ENCODE peak calls at places on chromosomes 1 and 21, in five cellular contexts. One of them, this sample, is unnamed.

GRCh38 chr21:46157987-46158451 is 2.6 kb upstream of the FTCD start:
- DNase-seq in left ventricle myocardium inferior: no peak
- DNase-seq in astrocyte of the spinal cord: no peak
- DNase-seq in fibroblast of lung: no peak
- DNase-seq in OCI-LY7: no peak
- DNase-seq in this sample: no peak

GRCh38 chr1:73674945-73675561 is 522.9 kb downstream of the LRRIQ3 start:
- DNase-seq in astrocyte of the spinal cord: peak; percentile 19
- DNase-seq in OCI-LY7: peak; percentile 7
- DNase-seq in fibroblast of lung: peak; percentile 8
- DNase-seq in left ventricle myocardium inferior: no peak
- DNase-seq in this sample: peak; percentile 4

GRCh38 chr1:248183996-248184395 is 9.4 kb downstream of the OR2M2 start:
- DNase-seq in fibroblast of lung: no peak
- DNase-seq in OCI-LY7: no peak
- DNase-seq in astrocyte of the spinal cord: no peak
- DNase-seq in left ventricle myocardium inferior: no peak
- DNase-seq in this sample: no peak

GRCh38 chr1:227897704-227898438 is 49.9 kb downstream of the WNT9A start:
- DNase-seq in OCI-LY7: no peak
- DNase-seq in astrocyte of the spinal cord: no peak
- DNase-seq in fibroblast of lung: no peak
- DNase-seq in left ventricle myocardium inferior: no peak
- DNase-seq in this sample: no peak

GRCh38 chr1:119808491-119808890 is 2.8 kb downstream of the REG4 start:
- DNase-seq in OCI-LY7: no peak
- DNase-seq in left ventricle myocardium inferior: no peak
- DNase-seq in fibroblast of lung: peak; percentile 36
- DNase-seq in astrocyte of the spinal cord: peak; percentile 14
- DNase-seq in this sample: no peak

GRCh38 chr1:47687618-47687940 is 249.7 kb downstream of the FOXD2 start:
- DNase-seq in astrocyte of the spinal cord: no peak
- DNase-seq in fibroblast of lung: no peak
- DNase-seq in left ventricle myocardium inferior: no peak
- DNase-seq in OCI-LY7: no peak
- DNase-seq in this sample: no peak

GRCh38 chr1:156725683-156726280 is 2.5 kb upstream of the METTL25B start:
- DNase-seq in left ventricle myocardium inferior: peak; percentile 88
- DNase-seq in OCI-LY7: peak; percentile 89
- DNase-seq in astrocyte of the spinal cord: peak; percentile 87
- DNase-seq in fibroblast of lung: peak; percentile 76
- DNase-seq in this sample: peak; percentile 94

GRCh38 chr1:235628316-235629006 is 21.1 kb downstream of the GNG4 start:
- DNase-seq in OCI-LY7: no peak
- DNase-seq in astrocyte of the spinal cord: no peak
- DNase-seq in fibroblast of lung: no peak
- DNase-seq in left ventricle myocardium inferior: no peak
- DNase-seq in this sample: no peak

GRCh38 chr1:44970317-44970716 is 16.1 kb downstream of the EIF2B3 start:
- DNase-seq in OCI-LY7: no peak
- DNase-seq in astrocyte of the spinal cord: peak; percentile 71
- DNase-seq in fibroblast of lung: peak; percentile 85
- DNase-seq in left ventricle myocardium inferior: no peak
- DNase-seq in this sample: peak; percentile 21

GRCh38 chr1:177948336-177948972 is 21.4 kb downstream of the SEC16B start:
- DNase-seq in astrocyte of the spinal cord: peak; percentile 76
- DNase-seq in OCI-LY7: peak; percentile 52
- DNase-seq in fibroblast of lung: peak; percentile 44
- DNase-seq in left ventricle myocardium inferior: peak; percentile 31
- DNase-seq in this sample: peak; percentile 83

GRCh38 chr21:39781331-39781730 is 36.3 kb downstream of the IGSF5 start:
- DNase-seq in left ventricle myocardium inferior: no peak
- DNase-seq in fibroblast of lung: no peak
- DNase-seq in astrocyte of the spinal cord: no peak
- DNase-seq in OCI-LY7: no peak
- DNase-seq in this sample: no peak

GRCh38 chr1:201053155-201053860 is 29.8 kb upstream of the KIF21B start:
- DNase-seq in fibroblast of lung: no peak
- DNase-seq in OCI-LY7: peak; percentile 16
- DNase-seq in left ventricle myocardium inferior: no peak
- DNase-seq in astrocyte of the spinal cord: no peak
- DNase-seq in this sample: no peak

GRCh38 chr1:163794551-163794950 is 472.8 kb downstream of the NUF2 start:
- DNase-seq in astrocyte of the spinal cord: no peak
- DNase-seq in left ventricle myocardium inferior: no peak
- DNase-seq in OCI-LY7: no peak
- DNase-seq in fibroblast of lung: no peak
- DNase-seq in this sample: no peak

GRCh38 chr1:35717911-35718476 is 690 bp downstream of the C1orf216 start:
- DNase-seq in fibroblast of lung: peak; percentile 77
- DNase-seq in left ventricle myocardium inferior: peak; percentile 61
- DNase-seq in astrocyte of the spinal cord: peak; percentile 72
- DNase-seq in OCI-LY7: no peak
- DNase-seq in this sample: peak; percentile 77

GRCh38 chr1:58773406-58773840 is 10.4 kb downstream of the JUN start:
- DNase-seq in OCI-LY7: peak; percentile 65
- DNase-seq in fibroblast of lung: peak; percentile 86
- DNase-seq in astrocyte of the spinal cord: peak; percentile 92
- DNase-seq in left ventricle myocardium inferior: peak; percentile 67
- DNase-seq in this sample: peak; percentile 95

GRCh38 chr1:41456847-41457540 is 27.5 kb downstream of the EDN2 start:
- DNase-seq in left ventricle myocardium inferior: no peak
- DNase-seq in astrocyte of the spinal cord: no peak
- DNase-seq in OCI-LY7: no peak
- DNase-seq in fibroblast of lung: peak; percentile 80
- DNase-seq in this sample: peak; percentile 50

GRCh38 chr21:45409466-45410150 is 4.6 kb downstream of the COL18A1 start:
- DNase-seq in fibroblast of lung: peak; percentile 40
- DNase-seq in OCI-LY7: no peak
- DNase-seq in astrocyte of the spinal cord: no peak
- DNase-seq in left ventricle myocardium inferior: peak; percentile 67
- DNase-seq in this sample: no peak

GRCh38 chr1:11188858-11189451 is at the start of gene ANGPTL7:
- DNase-seq in left ventricle myocardium inferior: no peak
- DNase-seq in OCI-LY7: no peak
- DNase-seq in fibroblast of lung: no peak
- DNase-seq in astrocyte of the spinal cord: no peak
- DNase-seq in this sample: no peak

GRCh38 chr1:61287734-61288133 is 205.4 kb downstream of the NFIA start:
- DNase-seq in fibroblast of lung: peak; percentile 91
- DNase-seq in OCI-LY7: no peak
- DNase-seq in left ventricle myocardium inferior: no peak
- DNase-seq in astrocyte of the spinal cord: peak; percentile 95
- DNase-seq in this sample: peak; percentile 92

GRCh38 chr1:94258873-94259331 is 21.5 kb upstream of the ARHGAP29 start:
- DNase-seq in astrocyte of the spinal cord: peak; percentile 95
- DNase-seq in fibroblast of lung: peak; percentile 98
- DNase-seq in OCI-LY7: no peak
- DNase-seq in left ventricle myocardium inferior: no peak
- DNase-seq in this sample: peak; percentile 98

GRCh38 chr1:164830628-164831027 is 271.6 kb downstream of the PBX1 start:
- DNase-seq in astrocyte of the spinal cord: no peak
- DNase-seq in OCI-LY7: no peak
- DNase-seq in fibroblast of lung: no peak
- DNase-seq in left ventricle myocardium inferior: no peak
- DNase-seq in this sample: no peak

GRCh38 chr1:40945491-40945973 is 34.0 kb upstream of the CTPS1 start:
- DNase-seq in astrocyte of the spinal cord: peak; percentile 6
- DNase-seq in OCI-LY7: no peak
- DNase-seq in fibroblast of lung: no peak
- DNase-seq in left ventricle myocardium inferior: no peak
- DNase-seq in this sample: peak; percentile 44

GRCh38 chr1:31762726-31763670 is 1.1 kb downstream of the ADGRB2 start:
- DNase-seq in astrocyte of the spinal cord: peak; percentile 48
- DNase-seq in left ventricle myocardium inferior: peak; percentile 60
- DNase-seq in OCI-LY7: peak; percentile 80
- DNase-seq in fibroblast of lung: peak; percentile 37
- DNase-seq in this sample: peak; percentile 55

GRCh38 chr1:31760901-31761470 is 3.2 kb downstream of the ADGRB2 start:
- DNase-seq in fibroblast of lung: peak; percentile 63
- DNase-seq in OCI-LY7: peak; percentile 66
- DNase-seq in astrocyte of the spinal cord: peak; percentile 56
- DNase-seq in left ventricle myocardium inferior: peak; percentile 51
- DNase-seq in this sample: peak; percentile 71

GRCh38 chr1:31761883-31762282 is 2.3 kb downstream of the ADGRB2 start:
- DNase-seq in fibroblast of lung: peak; percentile 85
- DNase-seq in astrocyte of the spinal cord: peak; percentile 52
- DNase-seq in OCI-LY7: no peak
- DNase-seq in left ventricle myocardium inferior: no peak
- DNase-seq in this sample: peak; percentile 45

GRCh38 chr1:31763671-31764306 is 351 bp downstream of the ADGRB2 start:
- DNase-seq in OCI-LY7: no peak
- DNase-seq in astrocyte of the spinal cord: no peak
- DNase-seq in fibroblast of lung: no peak
- DNase-seq in left ventricle myocardium inferior: no peak
- DNase-seq in this sample: no peak

GRCh38 chr1:31762323-31762722 is 1.8 kb downstream of the ADGRB2 start:
- DNase-seq in astrocyte of the spinal cord: no peak
- DNase-seq in OCI-LY7: no peak
- DNase-seq in fibroblast of lung: no peak
- DNase-seq in left ventricle myocardium inferior: no peak
- DNase-seq in this sample: no peak
- H3K4me3 ChIP-seq in astrocyte of the spinal cord: no peak overlapping the region
- H3K4me3 ChIP-seq in OCI-LY7: peak overlapping the region; percentile 69
- H3K4me3 ChIP-seq in fibroblast of lung: no peak overlapping the region
- H3K4me3 ChIP-seq in left ventricle myocardium inferior: peak overlapping the region; percentile 72
- H3K4me3 ChIP-seq in this sample: no peak overlapping the region

GRCh38 chr1:161304927-161305871 is 4.6 kb downstream of the MPZ start:
- DNase-seq in astrocyte of the spinal cord: no peak
- DNase-seq in left ventricle myocardium inferior: no peak
- DNase-seq in fibroblast of lung: no peak
- DNase-seq in OCI-LY7: peak; percentile 10
- DNase-seq in this sample: no peak

GRCh38 chr1:161307230-161307768 is 2.5 kb downstream of the MPZ start:
- DNase-seq in fibroblast of lung: no peak
- DNase-seq in OCI-LY7: peak; percentile 58
- DNase-seq in left ventricle myocardium inferior: no peak
- DNase-seq in astrocyte of the spinal cord: peak; percentile 36
- DNase-seq in this sample: peak; percentile 48

GRCh38 chr1:161307892-161308638 is 1.7 kb downstream of the MPZ start:
- DNase-seq in astrocyte of the spinal cord: no peak
- DNase-seq in left ventricle myocardium inferior: no peak
- DNase-seq in fibroblast of lung: peak; percentile 3
- DNase-seq in OCI-LY7: no peak
- DNase-seq in this sample: peak; percentile 77

GRCh38 chr1:161309868-161310267 is at the start of gene MPZ:
- DNase-seq in astrocyte of the spinal cord: no peak
- DNase-seq in OCI-LY7: no peak
- DNase-seq in left ventricle myocardium inferior: no peak
- DNase-seq in fibroblast of lung: no peak
- DNase-seq in this sample: no peak

DNA sequence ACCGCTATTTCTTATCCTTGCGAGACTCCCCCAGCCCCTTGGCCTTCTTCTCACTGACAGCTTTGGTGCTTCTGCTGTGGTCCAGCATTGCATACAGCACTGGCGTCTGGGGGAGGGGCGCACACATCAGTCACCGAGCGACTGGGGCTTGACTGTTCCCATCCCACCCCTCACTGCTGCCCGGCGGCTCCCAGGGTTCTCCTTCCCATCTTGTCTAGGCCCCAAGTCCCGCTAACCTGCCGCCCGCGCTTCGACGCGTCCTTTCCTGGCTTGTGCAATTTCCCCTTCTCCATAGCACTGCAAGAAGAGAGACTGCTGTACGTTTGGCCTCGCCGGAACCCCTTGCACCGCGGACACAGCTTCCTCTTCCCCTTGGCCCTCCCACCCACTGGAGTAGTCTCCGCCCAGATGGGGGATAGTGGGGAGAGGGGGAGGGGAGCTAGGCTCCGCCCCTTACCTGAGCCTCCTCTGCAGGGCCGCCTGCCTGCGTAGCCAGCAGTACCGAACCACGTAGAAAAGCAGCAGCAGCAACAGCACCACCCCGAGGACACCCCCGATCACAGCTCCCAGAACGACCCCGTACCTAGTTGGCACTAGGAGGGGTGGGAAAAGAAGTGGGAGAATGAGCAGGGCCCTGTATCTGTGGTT is 3.8 kb downstream of the MPZ start:
- DNase-seq in left ventricle myocardium inferior: peak; percentile 74
- DNase-seq in OCI-LY7: peak; percentile 95
- DNase-seq in fibroblast of lung: peak; percentile 47
- DNase-seq in astrocyte of the spinal cord: peak; percentile 43
- DNase-seq in this sample: peak; percentile 55
- TF ChIP-seq CTCF in left ventricle myocardium inferior: peak; percentile 37
- TF ChIP-seq CTCF in OCI-LY7: peak; percentile 79
- TF ChIP-seq CTCF in fibroblast of lung: no peak
- TF ChIP-seq CTCF in astrocyte of the spinal cord: peak; percentile 36
- TF ChIP-seq CTCF in this sample: no peak

DNA sequence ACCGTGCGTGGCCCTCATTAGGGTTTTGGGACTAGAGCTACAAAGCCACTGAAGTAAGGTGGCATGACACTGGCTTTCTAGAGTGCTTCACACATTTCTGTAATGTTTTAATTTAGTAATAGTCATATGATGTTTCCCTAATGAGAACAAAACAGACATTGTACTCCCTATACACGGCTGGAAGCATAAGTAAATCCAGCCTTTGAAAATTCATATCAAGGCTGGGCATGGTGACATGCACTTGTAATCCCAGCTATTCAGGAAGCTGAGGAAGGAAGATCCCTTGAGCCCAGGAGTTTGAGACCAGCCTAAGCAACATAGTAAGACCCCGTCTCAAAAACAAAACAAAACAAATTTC is 7.4 kb downstream of the USP48 start:
- DNase-seq in astrocyte of the spinal cord: no peak
- DNase-seq in fibroblast of lung: no peak
- DNase-seq in left ventricle myocardium inferior: no peak
- DNase-seq in OCI-LY7: no peak
- DNase-seq in this sample: no peak
- H3K4me3 ChIP-seq in astrocyte of the spinal cord: no peak overlapping the region
- H3K4me3 ChIP-seq in fibroblast of lung: no peak overlapping the region
- H3K4me3 ChIP-seq in left ventricle myocardium inferior: no peak overlapping the region
- H3K4me3 ChIP-seq in OCI-LY7: no peak overlapping the region
- H3K4me3 ChIP-seq in this sample: no peak overlapping the region

DNA sequence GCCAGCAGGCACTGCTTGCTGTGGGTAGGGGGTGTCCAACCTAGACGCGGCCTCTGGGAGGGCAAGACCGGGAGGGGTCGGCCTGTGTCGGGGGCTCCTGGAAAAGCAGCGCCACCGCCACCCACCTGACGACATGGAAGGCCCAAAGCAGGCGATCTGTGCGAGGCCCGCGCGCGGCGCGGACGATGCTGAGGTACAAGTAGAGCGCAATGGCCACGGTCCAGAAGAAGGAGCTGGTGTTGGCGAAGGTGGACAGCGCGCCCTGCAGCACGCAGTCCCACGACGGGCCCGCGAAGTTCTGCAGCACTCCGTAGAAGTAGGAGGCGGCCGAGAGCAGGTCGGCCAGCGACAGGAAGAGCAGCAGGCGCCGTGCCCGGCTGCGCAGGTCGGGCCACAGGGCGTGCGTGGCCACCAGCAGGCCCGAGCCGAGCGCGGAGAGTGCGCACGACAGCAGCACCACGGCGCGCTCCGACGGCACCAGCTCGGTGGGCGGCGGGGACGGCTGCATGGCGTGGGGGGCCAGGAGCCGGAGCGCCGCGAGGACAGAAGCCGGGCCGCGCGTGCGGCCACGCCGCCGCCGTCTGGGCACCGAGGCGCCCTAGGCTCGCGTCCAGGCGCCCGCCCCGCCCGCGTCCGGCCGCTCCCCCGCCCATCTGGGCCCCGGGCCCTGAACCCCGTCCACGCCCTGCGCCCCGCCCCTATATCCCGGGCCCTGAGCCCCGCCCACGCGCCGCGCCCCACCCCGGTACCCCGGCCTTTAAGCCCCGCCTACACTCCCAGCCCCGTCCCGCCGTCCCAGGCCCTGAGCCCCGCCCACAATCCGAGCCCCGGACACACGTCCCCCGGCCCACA is at the start of gene GPR157:
- DNase-seq in left ventricle myocardium inferior: peak; percentile 92
- DNase-seq in astrocyte of the spinal cord: peak; percentile 64
- DNase-seq in fibroblast of lung: peak; percentile 66
- DNase-seq in OCI-LY7: peak; percentile 87
- DNase-seq in this sample: peak; percentile 82
- TF ChIP-seq CTCF in left ventricle myocardium inferior: peak; percentile 33
- TF ChIP-seq CTCF in astrocyte of the spinal cord: peak; percentile 10
- TF ChIP-seq CTCF in fibroblast of lung: no peak
- TF ChIP-seq CTCF in OCI-LY7: peak; percentile 15
- TF ChIP-seq CTCF in this sample: no peak